ENCODE peak calls at places on chromosomes 11 and 22, in six cellular contexts. Y is right cardiac atrium, R is mesendoderm, P is psoas muscle, K is endothelial cell of umbilical vein, C is body of pancreas. A is an unnamed sample.
A peak's percentile ranks its signal among the peaks of the same experiment; 100 is the strongest.

GRCh38 chr22:48096846-48097665 is 1334.6 kb downstream of the TBC1D22A start:
- DNase-seq in Y (no peak), R (no peak), P (no peak), K (no peak), C (no peak), A (no peak)

GRCh38 chr22:20507253-20508066 is at the start of gene MED15:
- DNase-seq in Y (peak; percentile 92), R (peak; percentile 95), P (peak; percentile 96), K (peak; percentile 87), C (peak; percentile 90), A (peak; percentile 88)

GRCh38 chr22:49301398-49302149 is 526.1 kb downstream of the BRD1 start:
- DNase-seq in Y (peak; percentile 7), R (no peak), P (no peak), K (no peak), C (no peak), A (peak; percentile 17)

GRCh38 chr11:69657456-69657910 is 16.5 kb downstream of the CCND1 start:
- DNase-seq in Y (no peak), R (no peak), P (peak; percentile 22), K (no peak), C (no peak), A (no peak)

GRCh38 chr11:103800406-103801114 is 235.9 kb upstream of the DDI1 start:
- DNase-seq in Y (peak; percentile 24), R (peak; percentile 64), P (no peak), K (peak; percentile 47), C (no peak), A (no peak)

GRCh38 chr11:115459563-115459962 is 44.7 kb downstream of the CADM1 start:
- DNase-seq in Y (no peak), R (no peak), P (no peak), K (no peak), C (no peak), A (no peak)

GRCh38 chr11:78586452-78587046 is 11.9 kb upstream of the NARS2 start:
- DNase-seq in Y (no peak), R (peak; percentile 43), P (no peak), K (peak; percentile 23), C (no peak), A (no peak)

GRCh38 chr11:29261831-29262230 is 755.0 kb downstream of the KCNA4 start:
- DNase-seq in Y (no peak), R (no peak), P (no peak), K (no peak), C (no peak), A (no peak)

GRCh38 chr11:11456896-11457295 is 103.8 kb upstream of the CSNK2A3 start:
- DNase-seq in Y (no peak), R (no peak), P (no peak), K (no peak), C (no peak), A (no peak)

GRCh38 chr11:134331565-134332188 is at the start of gene GLB1L2:
- DNase-seq in Y (peak; percentile 72), R (peak; percentile 79), P (peak; percentile 86), K (peak; percentile 36), C (peak; percentile 85), A (peak; percentile 50)

GRCh38 chr11:76783901-76784813 is 1.0 kb downstream of the TSKU start:
- DNase-seq in Y (peak; percentile 79), R (peak; percentile 96), P (peak; percentile 77), K (peak; percentile 84), C (peak; percentile 69), A (peak; percentile 54)

GRCh38 chr11:125724125-125724524 is 22.0 kb upstream of the PATE1 start:
- DNase-seq in Y (no peak), R (peak; percentile 51), P (no peak), K (peak; percentile 49), C (no peak), A (no peak)

GRCh38 chr11:58164389-58164788 is 24.5 kb upstream of the OR9Q2 start:
- DNase-seq in Y (no peak), R (no peak), P (no peak), K (no peak), C (no peak), A (no peak)

GRCh38 chr11:126355324-126355925 is at the start of gene ST3GAL4:
- DNase-seq in Y (peak; percentile 89), R (peak; percentile 91), P (peak; percentile 87), K (peak; percentile 73), C (peak; percentile 68), A (peak; percentile 78)

GRCh38 chr11:114989536-114989935 is 311.2 kb downstream of the NXPE2 start:
- DNase-seq in Y (no peak), R (no peak), P (no peak), K (no peak), C (no peak), A (no peak)

GRCh38 chr11:116225784-116226410 is 546.9 kb downstream of the BUD13 start:
- DNase-seq in Y (no peak), R (no peak), P (no peak), K (no peak), C (no peak), A (no peak)

GRCh38 chr22:31130873-31131272 is 8.1 kb downstream of the INPP5J start:
- DNase-seq in Y (no peak), R (no peak), P (peak; percentile 25), K (no peak), C (peak; percentile 66), A (no peak)

GRCh38 chr11:126115253-126115540 is 52.5 kb upstream of the CDON start:
- DNase-seq in Y (peak; percentile 81), R (no peak), P (peak; percentile 87), K (peak; percentile 72), C (peak; percentile 71), A (no peak)

GRCh38 chr11:23403210-23404185 is 543.2 kb upstream of the CCDC179 start:
- DNase-seq in Y (peak; percentile 8), R (no peak), P (no peak), K (no peak), C (no peak), A (no peak)

GRCh38 chr11:105610796-105611361 is 1.0 kb downstream of the GRIA4 start:
- DNase-seq in Y (no peak), R (peak; percentile 8), P (no peak), K (peak; percentile 12), C (no peak), A (no peak)

GRCh38 chr11:72406536-72407507 is 27.5 kb downstream of the CLPB start:
- DNase-seq in Y (no peak), R (no peak), P (no peak), K (no peak), C (no peak), A (no peak)

GRCh38 chr11:75879737-75880136 is 64.7 kb downstream of the UVRAG start:
- DNase-seq in Y (no peak), R (no peak), P (no peak), K (no peak), C (no peak), A (no peak)

GRCh38 chr11:12540913-12541587 is 133.2 kb upstream of the TEAD1 start:
- DNase-seq in Y (no peak), R (peak; percentile 93), P (no peak), K (no peak), C (no peak), A (no peak)

GRCh38 chr11:36530840-36531239 is 20.8 kb upstream of the TRAF6 start:
- DNase-seq in Y (no peak), R (no peak), P (no peak), K (no peak), C (no peak), A (no peak)

GRCh38 chr11:48172818-48173609 is 43.6 kb upstream of the OR4B1 start:
- DNase-seq in Y (peak; percentile 54), R (peak; percentile 82), P (peak; percentile 72), K (peak; percentile 52), C (peak; percentile 71), A (peak; percentile 79)
- H3K4me3 ChIP-seq in Y (no peak overlapping the region), R (no peak overlapping the region), P (no peak overlapping the region), K (no peak overlapping the region), C (no peak overlapping the region), A (peak overlapping the region; percentile 48)

DNA sequence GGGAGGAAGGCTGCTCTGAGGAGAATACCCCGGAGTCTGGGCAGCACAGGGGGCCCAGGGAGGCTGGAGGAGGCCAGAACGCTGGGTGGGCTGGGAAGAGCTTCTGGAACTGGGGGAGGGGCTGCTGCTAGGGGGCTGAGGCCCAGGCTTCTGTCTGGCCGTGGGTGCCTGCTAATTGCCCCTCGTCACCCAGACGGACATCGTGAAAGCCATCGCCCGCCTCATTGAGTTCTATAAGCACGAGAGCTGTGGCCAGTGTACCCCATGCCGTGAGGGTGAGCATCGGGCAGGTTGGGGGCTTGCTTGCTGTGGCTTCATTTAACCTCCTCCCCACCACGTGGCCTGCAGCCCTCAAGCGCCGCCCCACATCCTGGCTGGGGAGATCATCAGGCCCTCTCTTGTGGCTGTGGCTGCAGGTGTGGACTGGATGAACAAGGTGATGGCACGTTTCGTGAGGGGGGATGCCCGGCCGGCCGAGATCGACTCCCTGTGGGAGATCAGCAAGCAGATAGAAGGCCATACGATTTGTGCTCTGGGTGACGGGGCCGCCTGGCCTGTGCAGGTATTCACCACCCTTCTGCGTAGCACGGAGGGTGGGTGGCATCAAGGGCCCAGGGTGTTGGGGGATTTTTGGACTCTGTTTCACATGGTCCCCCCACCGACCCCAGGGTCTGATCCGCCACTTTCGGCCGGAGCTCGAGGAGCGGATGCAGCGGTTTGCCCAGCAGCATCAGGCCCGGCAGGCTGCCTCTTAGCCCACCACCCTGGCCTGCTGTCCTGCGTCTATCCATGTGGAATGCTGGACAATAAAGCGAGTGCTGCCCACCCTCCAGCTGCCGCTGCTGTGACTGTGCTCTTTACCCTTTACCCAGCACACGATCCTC is 5.2 kb downstream of the NDUFV1 start:
- DNase-seq in Y (no peak), R (no peak), P (no peak), K (no peak), C (no peak), A (no peak)
- H3K27ac ChIP-seq in Y (no peak overlapping the region), R (no peak overlapping the region), P (no peak overlapping the region), K (no peak overlapping the region), C (no peak overlapping the region), A (no peak overlapping the region)

GRCh38 chr11:68314886-68315580 is 2.6 kb downstream of the LRP5 start:
- DNase-seq in Y (no peak), R (peak; percentile 79), P (no peak), K (peak; percentile 60), C (peak; percentile 60), A (no peak)

GRCh38 chr11:68313574-68314202 is 1.3 kb downstream of the LRP5 start:
- DNase-seq in Y (no peak), R (no peak), P (no peak), K (peak; percentile 35), C (no peak), A (no peak)

GRCh38 chr11:68312780-68313573 is 586 bp downstream of the LRP5 start:
- DNase-seq in Y (no peak), R (no peak), P (peak; percentile 68), K (no peak), C (peak; percentile 36), A (no peak)

GRCh38 chr11:68315581-68315920 is 3.2 kb downstream of the LRP5 start:
- DNase-seq in Y (peak; percentile 8), R (no peak), P (no peak), K (no peak), C (no peak), A (no peak)

GRCh38 chr11:68314203-68314885 is 2.0 kb downstream of the LRP5 start:
- DNase-seq in Y (no peak), R (peak; percentile 67), P (no peak), K (peak; percentile 48), C (no peak), A (no peak)
- H3K4me3 ChIP-seq in Y (peak overlapping the region; percentile 97), R (no peak overlapping the region), P (peak overlapping the region; percentile 79), K (peak overlapping the region; percentile 78), C (no peak overlapping the region), A (no peak overlapping the region)

DNA sequence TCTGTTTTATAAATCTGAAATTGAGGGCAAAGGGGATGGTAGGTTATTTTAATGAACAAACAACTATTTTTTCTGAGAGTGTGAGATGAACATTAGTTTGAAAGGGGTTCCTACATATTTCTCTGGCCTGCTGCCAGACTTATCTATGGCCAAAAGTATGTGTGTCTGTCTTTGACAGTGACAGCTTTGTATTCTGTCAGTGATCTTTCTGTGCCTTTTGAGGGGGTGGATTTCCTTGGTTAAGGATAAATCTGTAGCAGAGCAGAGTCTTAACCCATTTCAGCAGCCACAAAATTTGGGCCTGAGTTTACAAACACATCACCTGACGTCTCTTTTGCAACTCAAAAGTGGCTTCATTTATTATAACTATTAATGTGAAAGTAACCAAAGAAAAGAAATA is 30.9 kb downstream of the ZFTA start:
- DNase-seq in Y (no peak), R (no peak), P (no peak), K (no peak), C (no peak), A (no peak)
- H3K27ac ChIP-seq in Y (no peak overlapping the region), R (no peak overlapping the region), P (no peak overlapping the region), K (no peak overlapping the region), C (no peak overlapping the region), A (peak overlapping the region; percentile 20)

A was measured in dorsolateral prefrontal cortex.